ENCODE peak calls at places on chromosomes 11 and 22, in seven cellular contexts. J is esophagus squamous epithelium, G is lower leg skin, U is prostate gland, B is stomach, V is tibial nerve, E is ovary. Y is an unnamed sample.

GRCh38 chr11:75468534-75469340 is 35.7 kb upstream of the KLHL35 start:
- DNase-seq in J (no peak), G (no peak), U (no peak), B (peak; percentile 33), V (peak; percentile 76), E (peak; percentile 95), Y (peak; percentile 47)

GRCh38 chr22:22218302-22218701 is 26.3 kb upstream of the VPREB1 start:
- DNase-seq in J (no peak), G (no peak), U (no peak), B (no peak), V (no peak), E (no peak), Y (no peak)

GRCh38 chr22:49880281-49880680 is 26.6 kb downstream of the ZBED4 start:
- DNase-seq in J (no peak), G (no peak), U (no peak), B (no peak), V (no peak), E (no peak), Y (no peak)

GRCh38 chr22:20905415-20906386 is 11.5 kb upstream of the CRKL start:
- DNase-seq in J (no peak), G (no peak), U (no peak), B (no peak), V (no peak), E (no peak), Y (no peak)

GRCh38 chr11:100581318-100581717 is 105.8 kb upstream of the ARHGAP42 start:
- DNase-seq in J (no peak), G (peak; percentile 74), U (no peak), B (no peak), V (no peak), E (no peak), Y (no peak)

GRCh38 chr11:88281317-88281712 is 56.2 kb downstream of the CTSC start:
- DNase-seq in J (no peak), G (no peak), U (no peak), B (no peak), V (no peak), E (no peak), Y (no peak)

GRCh38 chr11:86458294-86459001 is 83.8 kb downstream of the CCDC81 start:
- DNase-seq in J (no peak), G (no peak), U (no peak), B (no peak), V (no peak), E (no peak), Y (no peak)

GRCh38 chr11:94871491-94872185 is 101.7 kb downstream of the CWC15 start:
- DNase-seq in J (no peak), G (peak; percentile 2), U (no peak), B (no peak), V (no peak), E (no peak), Y (no peak)

GRCh38 chr11:125376117-125376516 is 119.9 kb downstream of the FEZ1 start:
- DNase-seq in J (no peak), G (no peak), U (peak; percentile 52), B (peak; percentile 27), V (no peak), E (peak; percentile 70), Y (peak; percentile 25)

GRCh38 chr11:115222863-115223530 is 281.2 kb downstream of the CADM1 start:
- DNase-seq in J (no peak), G (no peak), U (no peak), B (no peak), V (no peak), E (no peak), Y (no peak)

GRCh38 chr22:42615092-42615859 is 593 bp upstream of the POLDIP3 start:
- DNase-seq in J (peak; percentile 57), G (peak; percentile 87), U (peak; percentile 77), B (peak; percentile 90), V (peak; percentile 74), E (peak; percentile 85), Y (peak; percentile 92)

GRCh38 chr22:24928322-24928721 is 18.2 kb downstream of the LHFPL7 start:
- DNase-seq in J (no peak), G (no peak), U (no peak), B (no peak), V (no peak), E (no peak), Y (no peak)

GRCh38 chr11:34349882-34350281 is 7.9 kb downstream of the ABTB2 start:
- DNase-seq in J (no peak), G (no peak), U (no peak), B (no peak), V (no peak), E (no peak), Y (no peak)

GRCh38 chr22:43945632-43946390 is 9.4 kb upstream of the SAMM50 start:
- DNase-seq in J (no peak), G (no peak), U (peak; percentile 31), B (peak; percentile 67), V (no peak), E (peak; percentile 44), Y (peak; percentile 76)

GRCh38 chr11:20193307-20193706 is 33.0 kb upstream of the DBX1 start:
- DNase-seq in J (no peak), G (no peak), U (no peak), B (no peak), V (no peak), E (no peak), Y (no peak)

GRCh38 chr11:9362393-9362863 is 22.0 kb upstream of the IPO7 start:
- DNase-seq in J (no peak), G (no peak), U (no peak), B (no peak), V (no peak), E (no peak), Y (peak; percentile 34)

GRCh38 chr11:6418958-6419611 is at the start of gene APBB1:
- DNase-seq in J (no peak), G (no peak), U (peak; percentile 56), B (peak; percentile 67), V (peak; percentile 40), E (peak; percentile 87), Y (peak; percentile 77)
- TF ChIP-seq CTCF in J (peak; percentile 20), G (no peak), U (no peak), B (no peak), V (no peak), E (peak; percentile 19), Y (no peak)

GRCh38 chr11:82683029-82683428 is 50.6 kb downstream of the FAM181B start:
- DNase-seq in J (no peak), G (no peak), U (no peak), B (no peak), V (no peak), E (no peak), Y (no peak)

GRCh38 chr11:82680252-82680651 is 53.4 kb downstream of the FAM181B start:
- DNase-seq in J (no peak), G (no peak), U (peak; percentile 34), B (no peak), V (no peak), E (no peak), Y (no peak)

GRCh38 chr11:82686211-82686610 is 47.5 kb downstream of the FAM181B start:
- DNase-seq in J (no peak), G (no peak), U (no peak), B (no peak), V (no peak), E (no peak), Y (no peak)

GRCh38 chr11:82676483-82677094 is 57.1 kb downstream of the FAM181B start:
- DNase-seq in J (no peak), G (no peak), U (no peak), B (no peak), V (no peak), E (no peak), Y (no peak)

GRCh38 chr11:82682003-82682751 is 51.5 kb downstream of the FAM181B start:
- DNase-seq in J (no peak), G (no peak), U (peak; percentile 80), B (no peak), V (no peak), E (no peak), Y (no peak)
- H3K4me3 ChIP-seq in J (no peak overlapping the region), G (no peak overlapping the region), U (no peak overlapping the region), B (no peak overlapping the region), V (no peak overlapping the region), E (no peak overlapping the region), Y (no peak overlapping the region)

GRCh38 chr11:66933508-66933907 is 24.7 kb downstream of the PC start:
- DNase-seq in J (no peak), G (no peak), U (no peak), B (no peak), V (no peak), E (no peak), Y (no peak)

GRCh38 chr11:66937334-66937733 is 20.8 kb downstream of the PC start:
- DNase-seq in J (no peak), G (no peak), U (no peak), B (no peak), V (no peak), E (no peak), Y (no peak)

GRCh38 chr11:66932543-66932942 is 25.6 kb downstream of the PC start:
- DNase-seq in J (no peak), G (no peak), U (no peak), B (no peak), V (no peak), E (no peak), Y (no peak)

GRCh38 chr11:66936326-66936725 is 21.9 kb downstream of the PC start:
- DNase-seq in J (no peak), G (no peak), U (no peak), B (no peak), V (no peak), E (no peak), Y (no peak)

DNA sequence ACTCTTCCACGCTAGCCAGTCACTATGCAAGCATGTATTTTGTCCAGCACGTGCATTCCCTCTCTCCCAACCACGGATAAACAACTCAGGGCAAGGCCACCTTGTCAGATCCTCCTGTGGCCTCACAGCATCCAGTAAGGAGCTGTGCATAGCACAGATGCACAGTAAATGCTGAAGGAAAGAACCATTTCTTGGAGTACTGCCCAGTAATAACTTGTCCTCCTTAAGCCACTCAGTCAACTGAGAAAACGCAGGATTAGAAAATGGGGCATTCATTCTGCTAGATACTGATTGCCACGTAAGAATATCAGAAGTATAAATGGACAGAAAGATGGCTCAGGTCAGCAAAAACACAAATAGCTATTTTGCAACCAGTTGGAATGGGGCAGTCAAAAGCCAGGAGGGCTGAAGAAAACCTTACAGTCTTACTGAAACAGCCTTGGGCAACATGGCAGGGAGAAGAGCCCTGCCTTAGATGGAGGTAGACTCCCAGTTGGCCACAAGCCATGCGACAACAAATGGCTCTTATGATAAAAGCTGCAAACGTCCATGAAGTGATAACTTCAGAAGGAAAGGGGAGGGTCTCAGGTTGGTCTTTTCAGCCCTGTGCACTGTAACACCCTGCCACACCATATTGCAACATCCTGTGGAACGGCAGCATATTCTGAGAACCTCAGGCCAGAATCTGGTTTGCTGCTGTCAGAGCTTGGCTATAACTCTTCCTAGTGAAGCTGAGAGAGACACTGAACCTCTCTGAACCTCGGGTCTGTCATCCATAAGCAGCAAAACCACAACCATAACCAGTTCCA is 23.0 kb downstream of the PC start:
- DNase-seq in J (no peak), G (no peak), U (no peak), B (no peak), V (no peak), E (no peak), Y (no peak)
- TF ChIP-seq POLR2A in J (no peak), G (no peak), U (no peak), B (no peak), V (no peak), E (no peak), Y (no peak)

DNA sequence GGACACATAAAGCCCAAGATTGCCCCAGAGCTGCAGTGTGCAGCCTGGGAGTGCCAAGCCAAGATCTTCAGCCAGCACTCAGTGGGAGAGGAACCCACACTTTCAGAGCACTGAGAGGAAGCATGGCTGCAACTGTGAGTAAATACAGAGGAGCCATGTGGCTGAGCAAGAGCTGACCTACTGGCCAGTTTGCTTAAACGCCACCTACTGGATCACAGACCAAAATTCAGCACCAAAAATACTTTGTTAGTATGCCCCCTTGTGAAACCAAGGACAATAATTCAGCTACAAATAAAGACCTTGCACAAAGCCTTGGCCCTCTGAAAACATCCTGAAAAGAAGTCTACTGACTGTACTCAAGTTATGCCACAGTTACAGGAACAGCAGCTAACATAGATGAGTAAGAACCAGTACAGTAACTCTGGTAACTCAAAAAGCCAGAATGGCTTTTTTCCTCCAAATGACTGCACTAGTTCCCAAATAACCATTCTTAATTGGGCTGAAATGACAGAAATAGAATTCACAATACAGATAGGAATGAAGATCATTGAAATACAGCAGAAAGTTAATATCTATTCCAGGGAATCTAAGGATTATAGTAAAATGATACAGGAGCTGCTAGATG is 10.1 kb upstream of the OR4A15 start:
- DNase-seq in J (no peak), G (no peak), U (no peak), B (no peak), V (no peak), E (no peak), Y (peak; percentile 25)
- TF ChIP-seq CTCF in J (no peak), G (no peak), U (no peak), B (no peak), V (no peak), E (no peak), Y (peak; percentile 32)

Y was measured in testis.